ENCODE peak calls at places on chromosomes 6 and 20, in nine cellular contexts. S, C, I, N, E, W, D, K and L are unnamed samples.

GRCh38 chr6:166957087-166957804 is 896 bp upstream of the RNASET2 start:
- DNase-seq in C (peak; percentile 61), I (no peak), N (peak; percentile 66), E (no peak), W (peak; percentile 35), S (peak; percentile 4), D (no peak), K (peak; percentile 69), L (no peak)

GRCh38 chr6:46876126-46876525 is 45.6 kb downstream of the ADGRF5 start:
- DNase-seq in W (peak; percentile 28), K (no peak), C (peak; percentile 76), S (peak; percentile 92), N (no peak), D (peak; percentile 27), E (peak; percentile 99), I (no peak), L (no peak)

GRCh38 chr6:158376650-158377081 is 64.4 kb downstream of the TULP4 start:
- DNase-seq in K (no peak), C (no peak), N (no peak), I (peak; percentile 89), E (no peak), D (no peak), S (peak; percentile 49), W (peak; percentile 92), L (no peak)

GRCh38 chr6:34953084-34954025 is 64.3 kb downstream of the ANKS1A start:
- DNase-seq in D (no peak), I (peak; percentile 80), S (peak; percentile 55), C (no peak), W (peak; percentile 56), K (no peak), E (peak; percentile 92), N (no peak), L (no peak)

GRCh38 chr6:34155471-34156300 is 9.8 kb upstream of the GRM4 start:
- DNase-seq in W (no peak), I (no peak), D (no peak), K (no peak), E (no peak), N (no peak), C (no peak), S (no peak), L (no peak)

GRCh38 chr6:132412656-132413500 is 11.6 kb upstream of the MOXD1 start:
- DNase-seq in N (no peak), W (peak; percentile 40), K (no peak), D (no peak), E (no peak), C (no peak), S (no peak), I (peak; percentile 65), L (no peak)

GRCh38 chr6:17281497-17282481 is 628 bp downstream of the RBM24 start:
- DNase-seq in N (no peak), W (peak; percentile 50), E (no peak), D (no peak), C (no peak), I (peak; percentile 24), K (peak; percentile 21), S (no peak), L (peak; percentile 40)

GRCh38 chr20:11229772-11230171 is 556.0 kb upstream of the JAG1 start:
- DNase-seq in N (peak; percentile 33), S (peak; percentile 50), W (peak; percentile 96), K (no peak), E (peak; percentile 82), D (no peak), C (peak; percentile 31), I (peak; percentile 99), L (no peak)

GRCh38 chr6:37699138-37699766 is 1.6 kb upstream of the MDGA1 start:
- DNase-seq in K (no peak), I (no peak), E (no peak), S (no peak), W (no peak), D (no peak), C (peak; percentile 64), N (no peak), L (no peak)

GRCh38 chr6:147642458-147642857 is 134.0 kb downstream of the SAMD5 start:
- DNase-seq in I (peak; percentile 85), D (no peak), W (no peak), C (no peak), E (peak; percentile 68), S (no peak), K (no peak), N (no peak), L (no peak)

GRCh38 chr6:69090132-69090531 is 455.1 kb downstream of the ADGRB3 start:
- DNase-seq in S (no peak), E (no peak), W (peak; percentile 75), I (peak; percentile 61), C (no peak), D (no peak), N (no peak), K (no peak), L (no peak)

GRCh38 chr6:33116881-33117711 is 41.3 kb downstream of the HLA-DPB1 start:
- DNase-seq in K (no peak), W (no peak), C (no peak), E (no peak), I (no peak), S (no peak), N (no peak), D (peak; percentile 41), L (no peak)

GRCh38 chr6:116170358-116171057 is 44.6 kb upstream of the COL10A1 start:
- DNase-seq in C (no peak), S (no peak), E (peak; percentile 1), K (no peak), D (no peak), I (no peak), N (no peak), W (no peak), L (no peak)

GRCh38 chr6:5073992-5074391 is 11.1 kb upstream of the PPP1R3G start:
- DNase-seq in K (no peak), N (no peak), W (no peak), S (no peak), I (no peak), E (no peak), C (no peak), D (no peak), L (no peak)
- TF ChIP-seq CTCF in K (no peak), N (no peak), W (no peak), S (no peak), I (no peak), E (no peak), C (no peak), D (no peak), L (no peak)

DNA sequence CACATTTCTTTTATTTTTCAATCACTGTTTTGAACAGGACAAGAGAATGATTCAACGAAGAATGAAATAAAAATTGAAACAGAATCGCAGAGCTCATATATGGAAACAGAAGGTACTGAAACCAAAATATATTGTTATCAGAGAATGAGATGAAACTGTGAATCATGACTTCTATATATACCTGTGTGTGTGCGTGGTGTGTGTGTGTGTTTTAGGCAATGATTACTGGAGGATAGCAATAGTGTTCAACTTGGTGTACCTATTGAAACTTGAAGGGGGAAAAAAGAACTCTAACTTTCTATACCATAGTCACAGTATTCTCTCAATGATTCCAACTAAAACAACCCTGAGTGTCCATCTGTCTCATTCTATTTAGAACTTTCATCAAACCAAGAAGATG is 586.6 kb downstream of the KIF16B start:
- DNase-seq in I (no peak), S (no peak), C (no peak), W (no peak), E (no peak), K (peak; percentile 34), D (no peak), N (no peak), L (no peak)
- TF ChIP-seq CTCF in I (no peak), S (no peak), C (no peak), W (no peak), E (no peak), K (no peak), D (no peak), N (no peak), L (no peak)

GRCh38 chr6:528989-529388 is 127.9 kb downstream of the HUS1B start:
- DNase-seq in I (no peak), D (no peak), N (no peak), W (no peak), E (no peak), C (no peak), K (no peak), S (no peak), L (no peak)
- TF ChIP-seq CTCF in I (no peak), D (no peak), N (no peak), W (no peak), E (no peak), C (no peak), K (no peak), S (no peak), L (no peak)

DNA sequence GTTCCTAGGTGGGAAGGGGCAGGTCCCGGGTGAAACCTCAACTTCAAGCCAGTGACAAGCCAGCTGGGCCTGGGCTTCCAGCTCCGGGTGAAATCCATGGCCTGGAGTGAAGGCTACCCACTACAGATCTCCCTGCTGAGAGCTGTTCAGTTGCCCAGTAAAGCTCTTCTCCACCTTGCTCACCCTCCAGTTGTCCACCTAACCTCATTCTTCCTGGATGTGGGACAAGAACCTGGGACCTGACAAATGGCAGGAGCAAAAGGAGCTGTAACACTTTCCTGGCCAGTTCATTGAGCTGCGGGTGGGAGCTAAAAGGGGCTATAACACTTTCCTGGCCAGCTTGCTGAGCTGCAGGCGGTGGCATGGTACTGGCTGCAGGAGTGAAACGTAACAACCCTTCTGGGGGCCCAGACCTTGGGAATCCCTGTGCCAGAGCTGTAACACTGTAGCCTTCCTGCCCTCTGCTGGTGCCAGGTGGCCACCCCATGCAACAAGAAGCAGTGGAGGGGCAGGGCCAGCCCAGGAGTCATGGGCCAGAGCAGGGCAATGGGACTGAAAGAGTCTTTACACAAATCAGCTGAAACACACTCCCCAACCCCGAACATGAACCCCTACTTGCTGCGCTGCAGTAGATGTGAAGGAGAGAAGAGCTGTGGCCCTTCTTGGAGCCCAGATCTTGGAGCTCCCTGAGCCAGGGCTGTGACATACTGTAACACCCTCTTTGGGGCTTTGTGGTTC is 3.6 kb upstream of the HINT3 start:
- DNase-seq in D (no peak), E (peak; percentile 23), K (peak; percentile 35), C (no peak), I (peak; percentile 53), W (peak; percentile 30), S (no peak), N (no peak), L (no peak)
- TF ChIP-seq CTCF in D (peak; percentile 89), E (peak; percentile 39), K (peak; percentile 45), C (no peak), I (peak; percentile 62), W (peak; percentile 53), S (no peak), N (no peak), L (no peak)

GRCh38 chr20:16404171-16404570 is 169.1 kb downstream of the KIF16B start:
- DNase-seq in S (no peak), I (no peak), N (no peak), K (no peak), D (no peak), C (no peak), W (no peak), E (no peak), L (no peak)
- TF ChIP-seq CTCF in S (no peak), I (no peak), N (no peak), K (no peak), D (no peak), C (no peak), W (no peak), E (peak; percentile 31), L (no peak)